ENCODE peak calls at places on chromosome X, in eight cellular contexts. L is iPS DF 6.9, E is BE2C, A is brain microvascular endothelial cell, U is PC-3, D is sigmoid colon, G is ovary, I is lower lobe of right lung. B is an unnamed sample. For H3K36me3, the result is how much of the 10 kb centered on the place peaks cover.

GRCh38 chrX:107029752-107030151 is 29.7 kb upstream of the MORC4 start:
- DNase-seq in L (no peak), E (no peak), A (no peak), U (no peak), D (no peak), G (no peak), I (no peak), B (no peak)

GRCh38 chrX:43963726-43964125 is 9.5 kb downstream of the NDP start:
- DNase-seq in L (no peak), E (no peak), A (no peak), U (no peak), D (no peak), G (peak), I (no peak), B (no peak)

GRCh38 chrX:50814701-50815476 is 895 bp upstream of the SHROOM4 start:
- DNase-seq in L (no peak), E (no peak), A (no peak), U (peak), D (no peak), G (no peak), I (no peak), B (peak)

GRCh38 chrX:15664487-15665444 is at the start of gene CLTRN:
- DNase-seq in L (no peak), E (no peak), A (no peak), U (peak), D (no peak), G (no peak), I (no peak), B (no peak)

GRCh38 chrX:125710403-125711062 is 390.9 kb downstream of the TEX13C start:
- DNase-seq in L (no peak), E (no peak), A (no peak), U (no peak), D (no peak), G (no peak), I (no peak), B (no peak)

GRCh38 chrX:16923157-16923556 is 23.3 kb upstream of the REPS2 start:
- DNase-seq in L (no peak), E (no peak), A (no peak), U (no peak), D (no peak), G (no peak), I (no peak), B (no peak)

GRCh38 chrX:5730561-5730960 is 498.1 kb downstream of the NLGN4X start:
- DNase-seq in L (no peak), E (no peak), A (no peak), U (no peak), D (no peak), G (no peak), I (no peak), B (no peak)

GRCh38 chrX:28010875-28011274 is 29.6 kb upstream of the DCAF8L1 start:
- DNase-seq in L (no peak), E (no peak), A (no peak), U (no peak), D (no peak), G (no peak), I (no peak), B (no peak)

GRCh38 chrX:1595711-1596060 is 4.3 kb downstream of the AKAP17A start:
- DNase-seq in L (no peak), E (no peak), A (no peak), U (no peak), D (no peak), G (no peak), I (no peak), B (no peak)

GRCh38 chrX:45421806-45422205 is 221.1 kb upstream of the DIPK2B start:
- DNase-seq in L (no peak), E (no peak), A (no peak), U (no peak), D (no peak), G (no peak), I (no peak), B (no peak)

GRCh38 chrX:47518105-47518504 is 35.1 kb upstream of the ZNF41 start:
- DNase-seq in L (no peak), E (no peak), A (no peak), U (peak), D (no peak), G (no peak), I (no peak), B (no peak)

GRCh38 chrX:54045563-54046228 is 1.4 kb upstream of the PHF8 start:
- DNase-seq in L (no peak), E (no peak), A (no peak), U (no peak), D (no peak), G (no peak), I (no peak), B (no peak)

GRCh38 chrX:35285289-35285962 is 342.8 kb downstream of the FAM47B start:
- DNase-seq in L (no peak), E (no peak), A (no peak), U (no peak), D (no peak), G (no peak), I (no peak), B (no peak)

GRCh38 chrX:19440713-19441112 is 74.6 kb downstream of the MAP3K15 start:
- DNase-seq in L (no peak), E (no peak), A (peak), U (peak), D (no peak), G (no peak), I (no peak), B (peak)

GRCh38 chrX:75038925-75039324 is 113.7 kb upstream of the NEXMIF start:
- DNase-seq in L (no peak), E (peak), A (peak), U (peak), D (no peak), G (no peak), I (no peak), B (peak)

GRCh38 chrX:72714471-72714916 is 388 bp upstream of the PHKA1 start:
- DNase-seq in L (peak), E (peak), A (peak), U (peak), D (peak), G (peak), I (peak), B (peak)

GRCh38 chrX:129193357-129193756 is 329.9 kb downstream of the SMARCA1 start:
- DNase-seq in L (no peak), E (no peak), A (no peak), U (peak), D (no peak), G (no peak), I (no peak), B (no peak)

DNA sequence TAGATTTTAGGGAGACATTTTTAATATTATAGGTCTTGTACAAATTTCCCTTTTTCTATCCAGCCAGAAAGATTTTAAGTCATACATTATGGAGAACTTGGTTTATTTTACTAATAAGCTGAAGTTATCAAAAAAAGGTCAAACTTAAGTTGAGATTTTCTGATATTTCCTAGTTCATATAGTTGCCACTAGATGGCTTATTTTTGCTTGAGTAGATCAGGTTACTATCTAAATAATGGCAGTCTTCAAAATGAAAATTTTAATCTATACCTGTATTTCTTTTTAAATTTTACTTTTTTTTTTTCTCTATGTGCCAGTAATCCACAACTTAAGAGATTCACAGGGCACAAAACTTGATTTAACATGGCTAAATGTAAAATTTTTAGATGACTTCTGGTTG is 52.3 kb downstream of the USP9X start:
- DNase-seq in L (no peak), E (no peak), A (no peak), U (peak), D (no peak), G (no peak), I (no peak), B (peak)
- H3K36me3 ChIP-seq in L (under half), E (under half), A (under half), U (under half), D (under half), G (under half), I (under half), B (under half)

DNA sequence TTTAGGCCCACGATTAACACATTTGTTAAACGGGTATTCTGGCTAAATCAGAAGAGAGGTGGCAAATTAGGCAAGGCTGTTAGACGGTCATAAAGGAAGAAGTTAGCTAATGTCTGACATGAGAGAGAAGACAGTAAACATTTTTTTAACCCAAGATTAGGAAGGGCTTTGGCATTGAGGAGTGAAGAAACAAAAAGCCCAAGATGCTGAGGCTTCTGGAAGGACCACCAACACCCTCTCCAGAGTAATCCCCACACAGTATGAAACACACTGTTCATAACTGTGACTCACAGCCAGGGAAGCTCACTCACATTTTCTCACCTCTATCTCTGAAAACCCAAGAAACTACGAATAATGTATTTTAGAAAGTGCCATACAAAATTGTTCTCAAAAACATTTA is 127.6 kb downstream of the AMELX start:
- DNase-seq in L (no peak), E (no peak), A (no peak), U (no peak), D (no peak), G (no peak), I (no peak), B (no peak)
- H3K36me3 ChIP-seq in L (under half), E (under half), A (under half), U (under half), D (under half), G (under half), I (under half), B (under half)

GRCh38 chrX:2715066-2715600 is 24.0 kb downstream of the CD99 start:
- DNase-seq in L (no peak), E (no peak), A (no peak), U (no peak), D (peak), G (no peak), I (no peak), B (no peak)

GRCh38 chrX:2714551-2714950 is 23.5 kb downstream of the CD99 start:
- DNase-seq in L (no peak), E (no peak), A (no peak), U (no peak), D (peak), G (no peak), I (no peak), B (no peak)

GRCh38 chrX:2723316-2723879 is 28.4 kb upstream of the XG start:
- DNase-seq in L (no peak), E (no peak), A (no peak), U (no peak), D (peak), G (no peak), I (no peak), B (no peak)

DNA sequence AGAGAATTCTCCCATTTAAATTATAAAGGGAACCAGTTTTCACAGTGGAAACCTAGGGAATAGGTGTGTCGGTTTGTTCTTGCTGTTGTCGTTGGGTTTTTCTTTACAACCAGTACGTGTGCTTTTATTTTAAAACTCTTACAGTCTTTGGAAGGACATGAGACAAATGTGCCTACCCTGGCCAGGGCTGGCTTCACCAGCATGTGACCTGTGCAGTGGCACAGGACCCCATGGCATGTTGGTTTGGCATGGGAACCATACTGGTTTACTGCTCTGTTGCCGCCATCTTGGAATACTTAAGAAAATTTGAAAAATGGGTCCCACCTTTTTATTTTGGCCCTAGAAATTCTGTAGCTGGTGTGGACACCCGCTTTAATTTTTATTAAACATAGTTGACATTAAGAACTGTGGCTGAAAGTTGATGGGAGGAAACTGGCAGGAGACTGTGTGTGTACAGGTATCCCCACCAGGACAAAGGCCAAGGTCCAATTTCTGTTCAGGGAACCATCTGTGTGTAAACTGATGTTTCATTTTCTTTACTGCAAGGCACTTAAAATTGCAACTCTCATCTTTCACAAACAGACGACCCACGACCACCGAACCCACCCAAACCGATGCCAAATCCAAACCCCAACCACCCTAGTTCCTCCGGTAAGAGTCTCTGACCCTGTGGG is 28.8 kb downstream of the CD99 start:
- DNase-seq in L (no peak), E (no peak), A (no peak), U (no peak), D (peak), G (no peak), I (no peak), B (no peak)
- H3K36me3 ChIP-seq in L (under half), E (under half), A (half or more), U (under half), D (half or more), G (under half), I (half or more), B (half or more)

GRCh38 chrX:9710332-9710731 is 55.3 kb downstream of the GPR143 start:
- DNase-seq in L (no peak), E (no peak), A (no peak), U (no peak), D (no peak), G (no peak), I (no peak), B (no peak)
- H3K36me3 ChIP-seq in L (under half), E (under half), A (under half), U (under half), D (under half), G (under half), I (under half), B (under half)

GRCh38 chrX:71563921-71564320 is 14.3 kb upstream of the GCNA start:
- DNase-seq in L (no peak), E (no peak), A (no peak), U (no peak), D (no peak), G (no peak), I (no peak), B (no peak)

DNA sequence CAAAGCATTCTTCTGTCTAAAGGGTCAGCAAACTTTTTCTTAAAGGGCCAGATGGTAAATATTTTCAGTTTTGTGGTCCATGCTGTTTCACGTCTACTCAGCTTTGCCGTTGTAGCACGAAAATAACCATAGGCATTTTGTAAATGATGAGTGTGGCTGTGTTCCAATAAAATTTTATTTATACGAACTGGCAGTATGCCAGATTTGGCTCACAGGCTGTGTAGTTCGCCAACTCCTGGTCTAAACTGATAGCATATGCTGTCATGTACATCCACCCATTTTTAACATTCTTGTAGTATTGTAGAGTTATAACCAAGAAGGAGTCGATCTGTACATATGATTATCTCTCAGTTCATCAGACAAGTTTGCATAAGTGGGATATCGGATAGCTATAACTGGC is 12.6 kb upstream of the GCNA start:
- DNase-seq in L (no peak), E (no peak), A (no peak), U (no peak), D (no peak), G (no peak), I (no peak), B (no peak)
- H3K36me3 ChIP-seq in L (under half), E (half or more), A (half or more), U (half or more), D (under half), G (under half), I (half or more), B (half or more)

B was measured in GM23248.